ENCODE peak calls at places on chromosomes 11 and 22, in five cellular contexts. T, B, P, F and R are unnamed samples.

GRCh38 chr22:42560781-42561180 is 7.0 kb downstream of the SERHL2 start:
- DNase-seq in T (no peak), B (no peak), P (no peak), F (no peak), R (no peak)

GRCh38 chr11:61294717-61295595 is at the start of gene VWCE:
- DNase-seq in T (no peak), B (peak; percentile 82), P (no peak), F (peak; percentile 43), R (no peak)

GRCh38 chr11:66327171-66328035 is 8.8 kb downstream of the RIN1 start:
- DNase-seq in T (peak; percentile 88), B (no peak), P (no peak), F (peak; percentile 59), R (no peak)

GRCh38 chr11:60098508-60098907 is 10.0 kb downstream of the MS4A2 start:
- DNase-seq in T (no peak), B (no peak), P (no peak), F (no peak), R (no peak)

GRCh38 chr22:40220316-40221054 is 42.8 kb downstream of the TNRC6B start:
- DNase-seq in T (no peak), B (no peak), P (no peak), F (peak; percentile 37), R (no peak)

GRCh38 chr11:116887909-116888556 is 50.6 kb upstream of the APOA1 start:
- DNase-seq in T (no peak), B (no peak), P (no peak), F (peak; percentile 65), R (no peak)

GRCh38 chr22:27676545-27677188 is 124.9 kb downstream of the MN1 start:
- DNase-seq in T (no peak), B (no peak), P (no peak), F (peak; percentile 81), R (no peak)

GRCh38 chr11:8220261-8221024 is 43.2 kb downstream of the LMO1 start:
- DNase-seq in T (no peak), B (no peak), P (no peak), F (no peak), R (no peak)

GRCh38 chr11:129458278-129458677 is 82.6 kb downstream of the BARX2 start:
- DNase-seq in T (no peak), B (no peak), P (no peak), F (no peak), R (no peak)

GRCh38 chr22:48357961-48358360 is 1469.7 kb downstream of the BRD1 start:
- DNase-seq in T (no peak), B (no peak), P (no peak), F (no peak), R (no peak)

GRCh38 chr11:64248578-64248977 is 1.8 kb upstream of the PPP1R14B start:
- DNase-seq in T (no peak), B (no peak), P (no peak), F (no peak), R (no peak)

GRCh38 chr11:2928605-2929510 is at the start of gene PHLDA2:
- DNase-seq in T (peak; percentile 93), B (peak; percentile 76), P (no peak), F (peak; percentile 76), R (no peak)

GRCh38 chr22:23565288-23565941 is 14.7 kb downstream of the IGLL1 start:
- DNase-seq in T (no peak), B (peak; percentile 29), P (no peak), F (no peak), R (no peak)

GRCh38 chr11:100208207-100208606 is 478.9 kb upstream of the ARHGAP42 start:
- DNase-seq in T (no peak), B (no peak), P (no peak), F (no peak), R (no peak)